ENCODE peak calls at places on chromosomes 1 and 21, in eight cellular contexts. C, D, F, Y, B, G, V and I are unnamed samples.
A peak's percentile ranks its signal among the peaks of the same experiment; 100 is the strongest.

GRCh38 chr1:230986976-230987375 is 8.1 kb downstream of the ARV1 start:
- DNase-seq in C (no peak), D (no peak), F (peak; percentile 44), Y (no peak), B (no peak), G (no peak), V (no peak), I (no peak)

GRCh38 chr1:87200875-87201638 is 127.6 kb upstream of the LMO4 start:
- DNase-seq in C (no peak), D (no peak), F (peak; percentile 73), Y (no peak), B (no peak), G (no peak), V (no peak), I (no peak)

GRCh38 chr1:55893155-55893554 is 678.0 kb upstream of the USP24 start:
- DNase-seq in C (no peak), D (no peak), F (peak; percentile 73), Y (no peak), B (no peak), G (no peak), V (no peak), I (no peak)

GRCh38 chr1:119429687-119430086 is 14.7 kb downstream of the HSD3B2 start:
- DNase-seq in C (no peak), D (no peak), F (no peak), Y (no peak), B (no peak), G (no peak), V (no peak), I (no peak)

GRCh38 chr1:6300342-6301141 is 39.6 kb upstream of the GPR153 start:
- DNase-seq in C (no peak), D (no peak), F (peak; percentile 80), Y (no peak), B (no peak), G (no peak), V (no peak), I (no peak)

GRCh38 chr1:54978528-54979326 is 1.7 kb upstream of the TMEM61 start:
- DNase-seq in C (no peak), D (no peak), F (no peak), Y (no peak), B (no peak), G (no peak), V (no peak), I (no peak)

GRCh38 chr1:109994654-109995053 is 10.1 kb downstream of the AHCYL1 start:
- DNase-seq in C (no peak), D (no peak), F (no peak), Y (no peak), B (no peak), G (no peak), V (no peak), I (no peak)

GRCh38 chr1:48033495-48034050 is 36.4 kb upstream of the TRABD2B start:
- DNase-seq in C (no peak), D (no peak), F (no peak), Y (no peak), B (no peak), G (no peak), V (no peak), I (no peak)

GRCh38 chr1:44158871-44159270 is 17.4 kb upstream of the KLF18 start:
- DNase-seq in C (no peak), D (no peak), F (no peak), Y (no peak), B (no peak), G (no peak), V (no peak), I (no peak)

GRCh38 chr1:100950776-100951175 is 54.9 kb downstream of the SLC30A7 start:
- DNase-seq in C (no peak), D (no peak), F (no peak), Y (no peak), B (no peak), G (no peak), V (no peak), I (no peak)

GRCh38 chr1:22077728-22078127 is 25.2 kb downstream of the CDC42 start:
- DNase-seq in C (no peak), D (no peak), F (peak; percentile 36), Y (no peak), B (no peak), G (no peak), V (no peak), I (no peak)

GRCh38 chr1:31029031-31029430 is 36.5 kb downstream of the PUM1 start:
- DNase-seq in C (no peak), D (no peak), F (no peak), Y (no peak), B (no peak), G (no peak), V (no peak), I (no peak)

GRCh38 chr1:47521034-47521871 is 83.4 kb downstream of the FOXD2 start:
- DNase-seq in C (no peak), D (no peak), F (no peak), Y (peak; percentile 29), B (no peak), G (no peak), V (no peak), I (no peak)

GRCh38 chr1:233587196-233587595 is 26.7 kb upstream of the KCNK1 start:
- DNase-seq in C (no peak), D (no peak), F (no peak), Y (no peak), B (no peak), G (no peak), V (no peak), I (no peak)

GRCh38 chr1:155185783-155186265 is 12.2 kb downstream of the TRIM46 start:
- DNase-seq in C (peak; percentile 9), D (no peak), F (peak; percentile 20), Y (no peak), B (no peak), G (no peak), V (no peak), I (no peak)

GRCh38 chr1:1202831-1203560 is 3.4 kb downstream of the TNFRSF18 start:
- DNase-seq in C (peak; percentile 11), D (no peak), F (peak; percentile 41), Y (no peak), B (no peak), G (no peak), V (no peak), I (no peak)

GRCh38 chr1:243435824-243436223 is 180.0 kb downstream of the SDCCAG8 start:
- DNase-seq in C (no peak), D (no peak), F (no peak), Y (no peak), B (no peak), G (no peak), V (no peak), I (no peak)

GRCh38 chr21:34690793-34691175 is 22.0 kb downstream of the CLIC6 start:
- DNase-seq in C (no peak), D (no peak), F (no peak), Y (no peak), B (no peak), G (no peak), V (no peak), I (no peak)

GRCh38 chr1:11731719-11732283 is 4.1 kb upstream of the AGTRAP start:
- DNase-seq in C (peak; percentile 81), D (no peak), F (no peak), Y (peak; percentile 55), B (no peak), G (no peak), V (no peak), I (peak; percentile 86)

GRCh38 chr1:21271550-21271949 is 18.7 kb downstream of the ECE1 start:
- DNase-seq in C (no peak), D (no peak), F (no peak), Y (peak; percentile 69), B (no peak), G (no peak), V (no peak), I (no peak)

GRCh38 chr21:15134711-15135110 is 69.9 kb upstream of the NRIP1 start:
- DNase-seq in C (no peak), D (no peak), F (peak; percentile 52), Y (peak; percentile 24), B (no peak), G (no peak), V (no peak), I (no peak)

GRCh38 chr1:108830119-108831008 is 26.5 kb downstream of the AKNAD1 start:
- DNase-seq in C (peak; percentile 83), D (no peak), F (peak; percentile 82), Y (peak; percentile 62), B (no peak), G (no peak), V (no peak), I (peak; percentile 55)

GRCh38 chr1:169110265-169110664 is 3.8 kb downstream of the ATP1B1 start:
- DNase-seq in C (no peak), D (no peak), F (no peak), Y (no peak), B (no peak), G (no peak), V (no peak), I (no peak)

GRCh38 chr1:228014235-228014930 is 7.6 kb downstream of the WNT3A start:
- DNase-seq in C (peak; percentile 17), D (no peak), F (peak; percentile 85), Y (no peak), B (no peak), G (no peak), V (no peak), I (peak; percentile 15)